ENCODE peak calls at places on chromosomes 7 and 10, in four cellular contexts. J is effector memory CD4-positive, alpha-beta T cell; X is cardiac muscle cell; N is tibial nerve. Z is an unnamed sample. For H3K9me3, the result is how much of the 10 kb centered on the place peaks cover.

GRCh38 chr10:63115732-63116383 is 17.3 kb upstream of the NRBF2 start:
- DNase-seq in J (no peak), X (peak), N (peak), Z (peak)

GRCh38 chr10:96390460-96390864 is 31.7 kb upstream of the OPALIN start:
- DNase-seq in J (no peak), X (no peak), N (no peak), Z (no peak)

GRCh38 chr10:49615721-49616120 is 1.9 kb downstream of the CHAT start:
- DNase-seq in J (no peak), X (no peak), N (no peak), Z (no peak)

GRCh38 chr7:66682350-66683093 is 53.8 kb downstream of the KCTD7 start:
- DNase-seq in J (no peak), X (peak), N (no peak), Z (peak)

GRCh38 chr7:42478717-42479116 is 241.7 kb upstream of the GLI3 start:
- DNase-seq in J (no peak), X (no peak), N (no peak), Z (no peak)

GRCh38 chr7:96786261-96786997 is 76.8 kb upstream of the SEM1 start:
- DNase-seq in J (no peak), X (no peak), N (no peak), Z (no peak)

GRCh38 chr10:19048901-19049300 is 300 bp downstream of the MALRD1 start:
- DNase-seq in J (no peak), X (no peak), N (no peak), Z (no peak)

GRCh38 chr7:137151056-137151731 is 192.3 kb downstream of the PTN start:
- DNase-seq in J (no peak), X (peak), N (no peak), Z (no peak)

GRCh38 chr7:141023305-141023704 is 8.6 kb upstream of the MRPS33 start:
- DNase-seq in J (no peak), X (no peak), N (no peak), Z (no peak)

GRCh38 chr7:38506004-38506403 is 125.2 kb downstream of the AMPH start:
- DNase-seq in J (no peak), X (peak), N (no peak), Z (no peak)

GRCh38 chr7:117153016-117153415 is 169.8 kb downstream of the WNT2 start:
- DNase-seq in J (no peak), X (no peak), N (no peak), Z (no peak)

GRCh38 chr10:128022216-128023196 is 103.7 kb downstream of the MKI67 start:
- DNase-seq in J (no peak), X (no peak), N (no peak), Z (no peak)

GRCh38 chr7:38831262-38831661 is 77.7 kb downstream of the VPS41 start:
- DNase-seq in J (no peak), X (no peak), N (no peak), Z (no peak)

GRCh38 chr10:114506874-114507385 is 102.6 kb upstream of the AFAP1L2 start:
- DNase-seq in J (no peak), X (no peak), N (no peak), Z (no peak)

GRCh38 chr7:44615149-44615611 is 8.8 kb downstream of the OGDH start:
- DNase-seq in J (no peak), X (no peak), N (no peak), Z (no peak)

GRCh38 chr10:121578298-121578697 is 19.9 kb downstream of the FGFR2 start:
- DNase-seq in J (no peak), X (no peak), N (no peak), Z (no peak)

GRCh38 chr7:1883031-1883761 is 213.1 kb downstream of the ELFN1 start:
- DNase-seq in J (no peak), X (peak), N (no peak), Z (no peak)

GRCh38 chr10:61139230-61139928 is 195.4 kb upstream of the RHOBTB1 start:
- DNase-seq in J (no peak), X (no peak), N (no peak), Z (no peak)

GRCh38 chr10:21173964-21174669 is 277.0 kb upstream of the NEBL start:
- DNase-seq in J (no peak), X (peak), N (no peak), Z (peak)

GRCh38 chr7:94012748-94013147 is 8.6 kb upstream of the BET1 start:
- DNase-seq in J (no peak), X (no peak), N (no peak), Z (no peak)

GRCh38 chr10:13416760-13417159 is 68.7 kb upstream of the SEPHS1 start:
- DNase-seq in J (no peak), X (no peak), N (no peak), Z (no peak)

GRCh38 chr7:33261585-33261984 is 132.2 kb downstream of the BBS9 start:
- DNase-seq in J (no peak), X (no peak), N (no peak), Z (no peak)

GRCh38 chr7:117347962-117348672 is 25.3 kb upstream of the WNT2 start:
- DNase-seq in J (no peak), X (no peak), N (no peak), Z (no peak)

GRCh38 chr10:3924344-3924743 is 139.3 kb upstream of the KLF6 start:
- DNase-seq in J (no peak), X (peak), N (no peak), Z (no peak)

GRCh38 chr7:73893342-73894101 is 32.6 kb downstream of the TMEM270 start:
- DNase-seq in J (no peak), X (no peak), N (no peak), Z (no peak)

GRCh38 chr7:15684834-15685233 is 1.6 kb downstream of the MEOX2 start:
- DNase-seq in J (no peak), X (no peak), N (peak), Z (no peak)

GRCh38 chr10:131998845-131999681 is 17.3 kb upstream of the BNIP3 start:
- DNase-seq in J (no peak), X (no peak), N (no peak), Z (no peak)

DNA sequence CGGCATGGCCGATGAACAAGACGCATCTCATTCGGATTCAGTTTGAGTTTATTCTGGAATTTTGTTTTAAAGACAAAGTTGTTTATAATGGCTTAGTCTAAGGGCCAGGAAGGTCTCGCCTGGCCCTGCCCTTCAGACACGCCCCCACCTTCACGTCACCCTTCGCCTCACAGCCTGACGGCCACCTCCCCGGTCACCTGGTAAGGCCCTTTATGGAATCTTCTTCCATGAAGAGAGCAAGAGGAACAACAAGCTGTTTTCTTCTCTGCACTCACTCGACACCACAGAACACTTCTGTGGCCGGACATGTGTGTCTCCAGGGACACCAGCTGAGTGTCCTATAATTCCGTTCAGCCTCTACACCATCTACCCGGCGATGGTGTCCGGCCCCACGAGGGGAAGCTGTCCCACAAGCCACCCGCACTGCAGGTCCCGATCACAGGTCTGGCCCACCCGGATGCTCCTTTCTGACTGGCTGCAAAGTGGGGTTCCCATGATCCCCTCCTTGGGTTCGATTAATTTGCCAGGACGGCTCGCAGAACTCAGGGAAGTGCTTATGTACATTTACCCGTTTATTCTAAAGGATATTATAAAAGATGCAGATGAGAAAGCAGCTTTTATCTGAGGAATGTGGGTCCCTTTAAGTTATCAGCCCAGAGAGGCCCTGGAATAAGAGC is 17.4 kb upstream of the KNDC1 start:
- DNase-seq in J (no peak), X (no peak), N (no peak), Z (no peak)
- H3K9me3 ChIP-seq in J (under half), X (under half), N (under half), Z (under half)

DNA sequence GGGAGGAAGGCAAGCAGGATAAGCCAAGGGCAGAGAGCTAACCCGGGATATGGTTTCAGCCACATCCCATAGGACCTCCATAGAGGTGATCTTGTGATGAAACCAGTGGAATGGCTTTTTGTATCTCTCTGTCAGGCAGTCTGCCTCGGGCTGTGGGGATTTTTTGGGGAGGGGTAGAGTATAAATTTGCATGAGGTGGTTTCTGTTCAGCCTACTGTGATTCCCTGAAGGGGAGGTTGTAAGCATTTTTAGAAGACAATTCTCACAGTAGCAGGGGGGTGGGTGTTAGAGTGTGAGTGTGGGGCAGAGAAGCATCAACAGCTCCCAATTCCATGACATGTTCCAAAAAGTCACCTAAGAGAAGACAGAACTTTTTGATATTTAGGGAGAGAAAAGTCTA is 11.8 kb downstream of the OR9A2 start:
- DNase-seq in J (no peak), X (no peak), N (no peak), Z (no peak)
- H3K9me3 ChIP-seq in J (under half), X (under half), N (under half), Z (under half)

DNA sequence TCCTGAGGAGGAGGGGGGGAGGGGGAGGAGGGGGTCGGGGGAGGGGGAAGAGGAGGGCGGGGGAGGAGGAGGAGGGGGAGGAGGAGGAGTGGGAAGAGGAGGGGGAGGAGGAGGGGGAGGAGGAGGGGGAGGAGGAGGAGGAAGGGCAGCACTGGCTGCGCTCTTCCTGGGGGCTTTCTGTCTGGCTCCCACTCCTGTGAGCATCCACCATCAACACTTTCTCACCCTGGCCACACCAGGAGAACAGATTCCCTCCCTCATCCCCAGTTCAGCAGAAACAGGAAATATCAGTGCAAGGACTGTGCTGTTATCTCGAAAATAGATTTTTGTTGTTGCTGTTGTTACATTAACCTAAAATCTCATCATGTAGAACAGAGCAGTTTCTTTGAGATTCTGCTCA is 530.5 kb downstream of the ACTR3B start:
- DNase-seq in J (no peak), X (no peak), N (no peak), Z (no peak)
- H3K9me3 ChIP-seq in J (under half), X (under half), N (under half), Z (under half)

GRCh38 chr7:158256091-158256816 is 331.4 kb downstream of the PTPRN2 start:
- DNase-seq in J (no peak), X (no peak), N (no peak), Z (no peak)
- H3K9me3 ChIP-seq in J (under half), X (under half), N (under half), Z (under half)

GRCh38 chr10:70622981-70623844 is 20.7 kb upstream of the PRF1 start:
- DNase-seq in J (no peak), X (peak), N (no peak), Z (no peak)
- H3K9me3 ChIP-seq in J (under half), X (under half), N (under half), Z (under half)

Z was measured in lung.